ENCODE peak calls at places on chromosomes 7 and 10, in seven cellular contexts. Q is esophagus muscularis mucosa, E is neural progenitor cell, F is sigmoid colon, X is HFF-Myc, S is AG09309, N is activated B cell treated with CpG ODN at 0.5 μM for 24 hours. C is an unnamed sample.
A peak's percentile ranks its signal among the peaks of the same experiment; 100 is the strongest.

GRCh38 chr10:88553116-88553752 is 29.9 kb downstream of the RNLS start:
- DNase-seq in F (peak; percentile 73), S (peak; percentile 82), X (peak; percentile 61), N (no peak), Q (no peak), E (peak; percentile 61), C (peak; percentile 68)

GRCh38 chr10:126216221-126216701 is 172.0 kb downstream of the ADAM12 start:
- DNase-seq in S (peak; percentile 85), X (no peak), F (no peak), Q (peak; percentile 82), N (no peak), E (no peak), C (no peak)

GRCh38 chr10:129126955-129127354 is 340.1 kb upstream of the MGMT start:
- DNase-seq in N (no peak), F (no peak), E (no peak), S (no peak), X (no peak), Q (no peak), C (no peak)

GRCh38 chr7:13742719-13743640 is 246.5 kb downstream of the ETV1 start:
- DNase-seq in F (no peak), S (no peak), X (no peak), Q (no peak), N (no peak), E (peak; percentile 35), C (peak; percentile 38)

GRCh38 chr10:79017882-79018550 is 50.8 kb upstream of the ZMIZ1 start:
- DNase-seq in E (no peak), X (no peak), S (no peak), N (no peak), F (peak; percentile 53), Q (no peak), C (no peak)

GRCh38 chr7:116630357-116630756 is 41.6 kb upstream of the MET start:
- DNase-seq in Q (no peak), X (no peak), E (no peak), F (no peak), S (no peak), N (no peak), C (no peak)

GRCh38 chr10:87721781-87722180 is 62.1 kb downstream of the PAPSS2 start:
- DNase-seq in Q (no peak), E (no peak), S (no peak), X (no peak), N (no peak), F (no peak), C (no peak)

GRCh38 chr7:157490465-157490912 is 153.7 kb downstream of the DNAJB6 start:
- DNase-seq in F (peak; percentile 30), X (no peak), E (no peak), N (no peak), S (no peak), Q (no peak), C (no peak)

GRCh38 chr7:2781636-2782035 is 62.5 kb downstream of the GNA12 start:
- DNase-seq in E (no peak), X (no peak), F (no peak), Q (no peak), N (no peak), S (no peak), C (no peak)

GRCh38 chr10:118823256-118823907 is 68.6 kb upstream of the CACUL1 start:
- DNase-seq in Q (no peak), N (no peak), X (no peak), E (no peak), S (no peak), F (no peak), C (no peak)

GRCh38 chr7:2982831-2983230 is 60.8 kb downstream of the CARD11 start:
- DNase-seq in F (no peak), N (no peak), E (no peak), S (no peak), X (no peak), Q (no peak), C (no peak)

GRCh38 chr7:41702635-41703371 is at the start of gene INHBA:
- DNase-seq in Q (peak; percentile 92), F (no peak), S (peak; percentile 96), E (no peak), X (no peak), N (no peak), C (no peak)

GRCh38 chr7:44617225-44617885 is 10.9 kb downstream of the OGDH start:
- DNase-seq in Q (no peak), N (no peak), S (peak; percentile 29), E (no peak), F (no peak), X (no peak), C (no peak)

GRCh38 chr10:17273403-17273802 is 45.4 kb downstream of the VIM start:
- DNase-seq in Q (no peak), F (no peak), E (no peak), S (peak; percentile 40), N (no peak), X (peak; percentile 32), C (no peak)

GRCh38 chr10:63421591-63421990 is 44.2 kb downstream of the JMJD1C start:
- DNase-seq in S (no peak), N (no peak), E (no peak), Q (no peak), F (no peak), X (no peak), C (no peak)

GRCh38 chr7:137661634-137662033 is 185.1 kb downstream of the DGKI start:
- DNase-seq in S (no peak), Q (no peak), E (peak; percentile 61), N (no peak), F (no peak), X (no peak), C (no peak)

GRCh38 chr7:23373151-23374004 is 74.2 kb downstream of the MALSU1 start:
- DNase-seq in Q (no peak), X (peak; percentile 37), N (peak; percentile 28), S (no peak), E (no peak), F (no peak), C (no peak)

GRCh38 chr7:4681218-4681851 is 760 bp upstream of the FOXK1 start:
- DNase-seq in F (no peak), N (no peak), X (no peak), S (no peak), Q (no peak), E (no peak), C (no peak)

GRCh38 chr7:5699467-5699866 is 82.0 kb downstream of the RNF216 start:
- DNase-seq in Q (no peak), X (no peak), N (no peak), F (no peak), E (no peak), S (no peak), C (no peak)

GRCh38 chr7:9091282-9091681 is 657.9 kb downstream of the NXPH1 start:
- DNase-seq in Q (no peak), F (no peak), S (no peak), X (no peak), N (no peak), E (no peak), C (no peak)

GRCh38 chr10:129440247-129440646 is 26.8 kb upstream of the MGMT start:
- DNase-seq in F (no peak), E (no peak), X (no peak), Q (no peak), N (no peak), S (no peak), C (no peak)

GRCh38 chr7:972670-973309 is 2.6 kb downstream of the COX19 start:
- DNase-seq in S (no peak), F (no peak), Q (no peak), X (no peak), E (no peak), N (no peak), C (no peak)

GRCh38 chr10:21293518-21294356 is 231.7 kb downstream of the SKIDA1 start:
- DNase-seq in X (no peak), E (peak; percentile 64), Q (no peak), S (no peak), F (no peak), N (no peak), C (no peak)

GRCh38 chr7:139035588-139036353 is at the start of gene ZC3HAV1L:
- DNase-seq in E (peak; percentile 65), F (peak; percentile 77), Q (no peak), N (peak; percentile 34), X (no peak), S (no peak), C (no peak)

DNA sequence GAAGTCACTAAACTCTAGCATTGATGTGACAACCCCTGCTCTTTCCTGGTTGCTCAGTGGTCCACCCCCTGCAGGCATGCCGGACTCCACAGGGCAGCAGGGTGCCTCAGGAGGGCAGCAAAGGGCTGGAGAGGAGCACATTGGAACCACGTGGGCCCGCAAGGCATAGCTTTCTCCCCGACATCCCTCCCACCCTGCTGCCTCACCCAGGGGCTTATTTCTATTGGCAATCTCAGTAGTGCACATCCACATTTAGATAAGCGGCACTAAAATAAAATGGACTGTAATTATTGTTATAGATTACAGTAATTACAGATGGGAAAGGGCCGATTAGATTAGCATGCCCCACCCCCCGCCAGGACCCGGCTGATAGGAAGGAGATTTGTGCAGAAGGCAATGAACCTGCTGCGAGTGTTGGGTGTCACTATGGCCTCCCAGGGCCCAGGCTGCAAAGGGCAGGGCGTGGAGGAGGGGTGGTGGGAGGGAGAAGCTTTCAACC is 580.1 kb downstream of the GRID1 start:
- DNase-seq in X (no peak), N (no peak), F (no peak), E (peak; percentile 29), Q (no peak), S (no peak), C (no peak)
- TF ChIP-seq CTCF in X (no peak), N (no peak), F (no peak), E (peak; percentile 36), Q (no peak), S (no peak), C (no peak)

GRCh38 chr7:93804726-93805125 is 85.8 kb downstream of the TFPI2 start:
- DNase-seq in S (no peak), F (no peak), N (no peak), X (no peak), E (no peak), Q (no peak), C (no peak)

DNA sequence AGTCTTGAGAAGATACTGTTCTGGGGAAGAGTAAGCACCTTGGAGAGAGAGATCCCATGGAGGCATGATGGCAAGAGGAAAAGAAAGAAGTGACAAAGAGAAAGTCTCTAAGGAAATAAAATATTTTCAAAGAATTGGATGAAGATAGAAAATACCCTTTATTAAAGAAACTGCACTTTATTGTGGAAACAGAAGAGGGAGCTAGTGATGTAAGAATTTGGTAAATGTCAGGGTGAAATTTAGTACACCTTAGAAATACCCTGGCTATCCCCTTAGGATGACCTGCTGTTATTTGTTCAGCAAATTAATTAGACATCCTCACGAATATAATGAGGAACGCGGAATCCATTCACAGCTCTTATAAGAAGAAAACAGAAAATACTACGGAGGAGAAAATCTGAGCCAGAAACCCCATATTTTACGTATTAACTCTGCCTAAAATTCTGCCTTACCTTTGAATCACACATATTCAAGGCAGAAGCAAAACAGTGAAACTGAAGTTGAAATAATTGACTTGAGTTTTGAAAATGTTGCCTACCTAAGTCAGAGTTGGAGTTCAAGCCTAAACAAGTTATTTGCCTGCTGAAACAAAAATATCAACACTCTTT is 90.7 kb downstream of the TFPI2 start:
- DNase-seq in X (peak; percentile 10), N (no peak), Q (no peak), F (no peak), S (no peak), E (peak; percentile 13), C (no peak)
- TF ChIP-seq CTCF in X (peak; percentile 30), N (no peak), Q (peak; percentile 9), F (no peak), S (peak; percentile 40), E (peak; percentile 67), C (peak; percentile 54)

GRCh38 chr7:19709249-19709578 is 377 bp upstream of the POLR1F start:
- DNase-seq in Q (no peak), N (no peak), X (no peak), E (no peak), F (no peak), S (no peak), C (no peak)
- TF ChIP-seq CTCF in Q (no peak), N (peak; percentile 61), X (no peak), E (no peak), F (no peak), S (no peak), C (no peak)

GRCh38 chr10:131477457-131478205 is 166.1 kb upstream of the TCERG1L start:
- DNase-seq in X (no peak), E (peak; percentile 26), Q (peak; percentile 86), S (no peak), N (no peak), F (no peak), C (no peak)
- TF ChIP-seq CTCF in X (no peak), E (peak; percentile 17), Q (no peak), S (no peak), N (no peak), F (no peak), C (no peak)